ENCODE peak calls at places on chromosomes 2 and 18, in ten cellular contexts. F, U, I, A, M, N, T, Z, R and B are unnamed samples.

GRCh38 chr2:218857371-218858137 is 2.1 kb upstream of the WNT6 start:
- DNase-seq in F (no peak), U (no peak), I (peak), A (no peak), M (no peak), N (no peak), T (no peak), Z (no peak), R (no peak), B (no peak)

GRCh38 chr18:23068692-23069305 is 66.5 kb upstream of the CABLES1 start:
- DNase-seq in F (no peak), U (no peak), I (no peak), A (no peak), M (no peak), N (no peak), T (no peak), Z (no peak), R (no peak), B (no peak)

GRCh38 chr2:5945707-5946106 is 253.5 kb downstream of the SOX11 start:
- DNase-seq in F (no peak), U (no peak), I (no peak), A (no peak), M (no peak), N (no peak), T (no peak), Z (no peak), R (no peak), B (no peak)

GRCh38 chr18:68721681-68722583 is 7.0 kb upstream of the TMX3 start:
- DNase-seq in F (no peak), U (no peak), I (no peak), A (no peak), M (no peak), N (no peak), T (no peak), Z (no peak), R (peak), B (no peak)

GRCh38 chr2:163701399-163702195 is 34.2 kb downstream of the FIGN start:
- DNase-seq in F (no peak), U (peak), I (no peak), A (no peak), M (no peak), N (no peak), T (no peak), Z (no peak), R (no peak), B (no peak)

GRCh38 chr2:232581725-232582124 is 31.2 kb downstream of the EIF4E2 start:
- DNase-seq in F (no peak), U (no peak), I (no peak), A (no peak), M (no peak), N (no peak), T (no peak), Z (no peak), R (no peak), B (no peak)

GRCh38 chr2:102422910-102423309 is at the start of gene IL18RAP:
- DNase-seq in F (no peak), U (no peak), I (no peak), A (no peak), M (no peak), N (no peak), T (no peak), Z (no peak), R (no peak), B (no peak)

GRCh38 chr2:38147333-38148121 is 71.6 kb upstream of the CYP1B1 start:
- DNase-seq in F (no peak), U (peak), I (no peak), A (no peak), M (no peak), N (no peak), T (no peak), Z (no peak), R (no peak), B (no peak)

DNA sequence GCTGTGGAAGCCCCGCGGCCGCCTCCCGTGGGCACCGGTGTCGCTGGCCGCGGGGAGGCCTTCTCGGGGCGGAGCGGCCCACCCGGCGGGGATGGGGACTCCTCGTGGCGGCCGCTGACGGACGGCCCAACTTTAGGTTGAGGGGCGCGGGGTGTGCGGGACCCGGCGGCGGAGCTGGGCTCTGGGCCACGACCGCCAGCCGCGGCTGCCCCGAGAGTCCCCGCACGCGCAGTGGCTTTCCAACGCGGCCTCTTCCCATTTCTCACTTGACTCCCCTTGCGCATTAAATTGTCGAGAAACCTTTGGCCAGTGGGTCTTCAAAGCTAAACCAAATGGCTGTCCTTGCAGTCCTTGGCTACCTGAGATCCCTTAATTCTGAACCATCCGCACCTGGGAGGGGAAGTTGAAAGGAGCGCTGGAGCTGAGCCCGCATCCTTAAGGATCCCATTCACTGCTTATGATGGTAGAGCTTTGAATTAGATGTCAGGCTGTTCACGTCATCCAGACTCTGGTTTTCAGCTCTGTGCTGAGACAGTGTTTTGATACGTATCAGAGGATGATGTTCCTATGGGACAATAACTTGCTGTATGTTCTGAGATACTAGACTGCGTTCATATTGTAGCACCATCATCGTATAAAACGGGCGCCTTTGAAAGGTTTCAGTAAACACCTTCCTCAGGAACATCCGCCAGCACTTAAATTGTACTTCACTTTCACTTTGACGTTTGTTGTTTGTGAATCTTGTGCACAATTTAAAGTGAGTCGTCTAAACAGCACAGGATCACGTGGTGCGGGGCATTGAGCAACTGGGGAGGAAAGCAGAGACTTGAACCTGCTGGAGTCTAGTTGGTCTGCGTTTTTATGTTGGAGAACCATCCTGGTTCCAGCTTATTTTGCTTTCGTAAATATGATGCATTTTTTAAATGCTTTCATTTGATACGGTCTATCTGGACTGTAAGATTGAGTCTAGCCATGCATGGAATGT is 874 bp downstream of the CLIP4 start:
- DNase-seq in F (no peak), U (peak), I (peak), A (peak), M (peak), N (peak), T (peak), Z (peak), R (peak), B (peak)
- TF ChIP-seq POLR2A in F (no peak), U (peak), I (no peak), A (no peak), M (peak), N (peak), T (peak), Z (peak), R (peak), B (no peak)

GRCh38 chr2:46131-46470 is 204 bp downstream of the FAM110C start:
- DNase-seq in F (no peak), U (no peak), I (no peak), A (no peak), M (no peak), N (no peak), T (no peak), Z (no peak), R (no peak), B (no peak)
- TF ChIP-seq POLR2A in F (no peak), U (no peak), I (no peak), A (no peak), M (peak), N (peak), T (no peak), Z (no peak), R (no peak), B (peak)

GRCh38 chr2:60839126-60839813 is 42.1 kb upstream of the REL start:
- DNase-seq in F (no peak), U (no peak), I (no peak), A (no peak), M (no peak), N (no peak), T (no peak), Z (no peak), R (peak), B (no peak)
- TF ChIP-seq POLR2A in F (no peak), U (no peak), I (no peak), A (no peak), M (no peak), N (no peak), T (no peak), Z (no peak), R (peak), B (no peak)

GRCh38 chr18:8639762-8640161 is 30.5 kb downstream of the RAB12 start:
- DNase-seq in F (no peak), U (no peak), I (no peak), A (no peak), M (no peak), N (no peak), T (no peak), Z (no peak), R (no peak), B (no peak)
- TF ChIP-seq POLR2A in F (no peak), U (no peak), I (no peak), A (no peak), M (no peak), N (no peak), T (no peak), Z (no peak), R (no peak), B (no peak)

DNA sequence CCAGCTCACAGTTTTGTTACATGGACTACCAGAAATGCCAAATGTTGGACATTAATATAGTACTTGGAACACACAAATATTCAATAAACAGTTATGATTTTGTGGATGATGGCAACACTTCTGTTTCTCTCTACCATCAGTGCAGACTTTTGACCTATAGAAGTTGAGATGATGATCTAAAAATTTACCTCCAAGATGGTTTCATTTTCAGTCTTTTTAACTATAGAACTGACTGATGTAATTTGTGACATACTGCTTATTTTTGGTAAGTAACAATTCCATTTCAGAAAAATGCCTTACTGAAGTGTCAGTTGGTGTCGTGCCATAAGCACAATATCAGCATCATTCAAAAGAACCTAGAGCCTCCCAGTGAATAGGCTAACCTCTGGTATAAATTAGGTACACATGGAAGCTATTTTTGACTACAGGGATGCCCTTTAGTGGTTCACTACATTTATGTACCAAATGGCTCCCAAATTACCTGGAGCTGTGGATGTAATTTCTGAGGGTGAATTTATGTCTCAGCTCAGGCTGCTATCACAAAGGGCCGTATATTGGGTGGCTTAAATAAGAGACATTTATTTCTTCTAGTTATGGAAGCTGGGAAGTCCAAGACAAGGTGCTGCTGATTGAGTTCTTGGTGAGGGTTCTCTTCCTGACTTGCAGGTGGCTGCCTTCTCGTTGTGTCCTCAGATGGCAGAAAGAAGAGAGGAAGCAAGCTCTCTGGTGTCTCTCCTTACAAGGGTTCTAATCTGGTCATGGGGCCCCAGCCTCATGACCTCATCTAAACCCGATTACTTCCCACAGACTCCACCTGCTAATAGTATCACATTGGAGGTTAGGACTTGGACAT is 66.5 kb downstream of the ALPK2 start:
- DNase-seq in F (no peak), U (peak), I (no peak), A (no peak), M (no peak), N (no peak), T (no peak), Z (no peak), R (no peak), B (no peak)
- TF ChIP-seq POLR2A in F (no peak), U (no peak), I (no peak), A (no peak), M (no peak), N (no peak), T (no peak), Z (no peak), R (peak), B (no peak)

GRCh38 chr18:21740474-21740723 is 193 bp upstream of the MIB1 start:
- DNase-seq in F (no peak), U (peak), I (peak), A (peak), M (peak), N (peak), T (no peak), Z (peak), R (no peak), B (peak)
- TF ChIP-seq POLR2A in F (no peak), U (no peak), I (no peak), A (no peak), M (no peak), N (no peak), T (no peak), Z (no peak), R (no peak), B (no peak)

DNA sequence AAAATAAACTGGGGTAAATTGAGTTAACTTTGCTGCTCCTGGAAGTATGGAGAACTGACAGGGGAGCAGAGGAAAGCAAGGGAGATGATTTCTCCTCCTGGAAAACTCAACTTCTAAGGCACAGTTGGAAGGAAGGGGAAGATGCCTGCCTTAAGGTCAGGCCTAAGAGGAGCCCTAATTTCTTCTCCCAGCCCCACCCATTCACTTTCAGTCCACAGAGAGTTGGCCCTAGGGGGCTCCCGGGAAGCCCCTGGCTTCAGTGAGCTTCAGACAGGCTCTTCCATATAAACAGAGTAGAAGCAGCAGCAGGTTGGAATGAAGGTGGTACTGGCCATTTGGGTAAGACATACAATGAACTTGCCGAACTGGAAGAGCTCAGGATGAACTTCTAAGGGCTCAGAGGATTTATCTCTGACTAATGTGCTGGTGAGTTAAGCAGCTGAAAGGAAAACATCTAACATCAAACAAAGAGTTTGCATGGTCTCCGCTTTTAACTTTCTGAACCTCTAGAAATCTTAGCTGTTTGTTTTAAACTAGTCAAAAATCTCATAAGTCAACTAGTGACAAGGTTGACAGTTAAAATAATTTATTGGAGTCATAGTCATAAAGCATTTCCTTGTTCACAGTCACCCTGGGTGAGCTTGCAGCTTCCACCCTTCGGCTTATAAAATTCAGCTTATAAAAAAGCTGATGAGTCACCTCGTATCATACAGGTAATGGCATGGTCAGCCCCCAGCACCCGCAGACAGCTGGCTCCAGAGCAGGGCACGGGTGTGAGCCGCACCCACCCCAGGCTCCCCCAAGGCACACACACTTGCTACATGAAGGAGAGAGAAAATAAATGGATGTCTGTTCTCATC is 9.8 kb downstream of the MALL start:
- DNase-seq in F (peak), U (peak), I (no peak), A (peak), M (peak), N (no peak), T (no peak), Z (no peak), R (no peak), B (peak)
- TF ChIP-seq POLR2A in F (no peak), U (no peak), I (no peak), A (no peak), M (peak), N (no peak), T (no peak), Z (no peak), R (no peak), B (peak)

GRCh38 chr2:24045511-24046508 is 1.4 kb downstream of the WDCP start:
- DNase-seq in F (no peak), U (no peak), I (no peak), A (no peak), M (no peak), N (no peak), T (no peak), Z (no peak), R (no peak), B (peak)
- TF ChIP-seq POLR2A in F (no peak), U (no peak), I (no peak), A (no peak), M (no peak), N (no peak), T (no peak), Z (no peak), R (no peak), B (no peak)

DNA sequence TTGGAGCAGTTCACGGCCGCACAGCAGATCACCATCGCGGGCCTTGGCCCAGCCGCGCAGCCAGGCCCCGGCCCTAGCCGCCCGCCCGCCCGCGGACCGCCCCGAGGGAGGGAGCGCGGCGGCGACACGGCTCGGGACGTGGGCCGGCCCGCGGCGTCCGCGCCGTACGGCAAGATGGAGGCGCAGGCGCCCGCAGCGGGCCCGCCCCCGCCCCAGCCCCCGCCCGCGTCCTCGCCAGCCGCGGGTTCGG is at the start of gene THAP4:
- DNase-seq in F (no peak), U (no peak), I (peak), A (peak), M (peak), N (peak), T (no peak), Z (peak), R (no peak), B (peak)
- TF ChIP-seq POLR2A in F (no peak), U (no peak), I (no peak), A (peak), M (no peak), N (no peak), T (no peak), Z (no peak), R (no peak), B (peak)